ENCODE peak calls at places on chromosomes 12 and 14, in eight cellular contexts. D, I, R, G, N, T, Y and H are unnamed samples.

GRCh38 chr12:127107744-127108143 is 1159.2 kb upstream of the TMEM132C start:
- DNase-seq in G (peak; percentile 14), N (no peak), D (no peak), Y (no peak), R (no peak), T (no peak), I (no peak), H (peak; percentile 36)

GRCh38 chr14:32826404-32827082 is 112.1 kb upstream of the NPAS3 start:
- DNase-seq in T (peak; percentile 22), I (no peak), Y (no peak), N (no peak), R (no peak), G (peak; percentile 41), D (no peak), H (peak; percentile 61)

GRCh38 chr12:108181095-108181454 is 52.0 kb downstream of the WSCD2 start:
- DNase-seq in I (no peak), D (no peak), Y (no peak), N (no peak), R (no peak), T (no peak), G (no peak), H (no peak)

GRCh38 chr12:52232233-52232915 is 669 bp upstream of the KRT7 start:
- DNase-seq in D (no peak), G (no peak), N (no peak), T (peak; percentile 21), R (peak; percentile 21), Y (no peak), I (no peak), H (peak; percentile 29)

GRCh38 chr14:66069830-66070541 is 416.2 kb upstream of the CCDC196 start:
- DNase-seq in D (no peak), T (no peak), G (no peak), R (no peak), Y (no peak), I (no peak), N (no peak), H (peak; percentile 41)

GRCh38 chr12:92912052-92912451 is 17.0 kb downstream of the EEA1 start:
- DNase-seq in R (no peak), N (no peak), I (no peak), G (peak; percentile 15), D (peak; percentile 68), Y (no peak), T (no peak), H (peak; percentile 50)

GRCh38 chr14:70130498-70130897 is 58.3 kb downstream of the SLC8A3 start:
- DNase-seq in D (no peak), I (no peak), T (peak; percentile 91), Y (no peak), R (no peak), N (no peak), G (no peak), H (no peak)

GRCh38 chr12:2651061-2651965 is 143.5 kb upstream of the FKBP4 start:
- DNase-seq in G (no peak), Y (no peak), D (no peak), T (no peak), I (no peak), N (no peak), R (no peak), H (no peak)

GRCh38 chr14:65016461-65016860 is 29.8 kb downstream of the FNTB start:
- DNase-seq in I (no peak), N (no peak), T (no peak), R (no peak), Y (no peak), G (no peak), D (no peak), H (no peak)

GRCh38 chr12:12800406-12801180 is 12.6 kb upstream of the DDX47 start:
- DNase-seq in G (no peak), N (no peak), T (no peak), I (no peak), R (no peak), D (no peak), Y (no peak), H (no peak)